ENCODE peak calls at places on chromosomes 12 and 14, in nine cellular contexts. L is HFFc6, F is left lung, C is esophagus squamous epithelium, R is fibroblast of pulmonary artery, M is thoracic aorta, B is hepatocyte, T is AG09309, G is right atrium auricular region. D is an unnamed sample.

GRCh38 chr12:104097954-104098353 is 33.6 kb downstream of the HCFC2 start:
- DNase-seq in C (no peak), M (no peak), R (no peak), F (no peak), G (no peak), B (no peak), T (no peak), L (no peak), D (no peak)

GRCh38 chr12:31353730-31354708 is 28.1 kb upstream of the SINHCAF start:
- DNase-seq in F (no peak), G (no peak), L (no peak), M (no peak), C (no peak), B (peak; percentile 22), R (no peak), T (no peak), D (no peak)

GRCh38 chr14:75254901-75255300 is 23.7 kb upstream of the FOS start:
- DNase-seq in L (no peak), T (no peak), B (peak; percentile 44), C (no peak), M (no peak), R (no peak), F (no peak), G (no peak), D (no peak)

GRCh38 chr14:35221462-35221861 is 70.7 kb upstream of the PSMA6 start:
- DNase-seq in T (no peak), C (no peak), F (no peak), M (no peak), L (no peak), R (no peak), B (no peak), G (no peak), D (no peak)

GRCh38 chr12:59699408-59700144 is 103.7 kb downstream of the SLC16A7 start:
- DNase-seq in L (peak; percentile 53), R (peak; percentile 87), B (peak; percentile 19), T (peak; percentile 78), G (no peak), M (no peak), F (no peak), C (no peak), D (no peak)

GRCh38 chr12:38919191-38919590 is 13.8 kb upstream of the CPNE8 start:
- DNase-seq in M (no peak), F (no peak), G (no peak), B (no peak), R (no peak), L (no peak), C (no peak), T (no peak), D (no peak)

GRCh38 chr14:93115069-93115919 is 431 bp downstream of the ITPK1 start:
- DNase-seq in T (no peak), B (peak; percentile 97), F (peak; percentile 92), C (peak; percentile 62), G (peak; percentile 77), M (peak; percentile 34), L (peak; percentile 78), R (peak; percentile 83), D (peak; percentile 87)

GRCh38 chr12:726281-727140 is 25.9 kb upstream of the WNK1 start:
- DNase-seq in L (no peak), C (no peak), M (no peak), B (peak; percentile 62), T (no peak), R (no peak), F (no peak), G (no peak), D (no peak)

GRCh38 chr14:39431416-39432178 is 636 bp downstream of the FBXO33 start:
- DNase-seq in R (peak; percentile 36), L (peak; percentile 37), B (peak; percentile 70), M (no peak), T (no peak), F (peak; percentile 64), C (no peak), G (peak; percentile 60), D (peak; percentile 66)

GRCh38 chr14:65287264-65288131 is 125.0 kb upstream of the FUT8 start:
- DNase-seq in G (no peak), C (no peak), T (no peak), B (no peak), M (no peak), F (no peak), L (no peak), R (no peak), D (no peak)

GRCh38 chr14:51072976-51073375 is 21.9 kb downstream of the TRIM9 start:
- DNase-seq in R (no peak), B (no peak), L (no peak), T (no peak), G (no peak), F (no peak), C (no peak), M (no peak), D (no peak)
- TF ChIP-seq CTCF in R (no peak), B (no peak), L (no peak), T (no peak), G (no peak), F (no peak), C (no peak), M (no peak), D (no peak)

DNA sequence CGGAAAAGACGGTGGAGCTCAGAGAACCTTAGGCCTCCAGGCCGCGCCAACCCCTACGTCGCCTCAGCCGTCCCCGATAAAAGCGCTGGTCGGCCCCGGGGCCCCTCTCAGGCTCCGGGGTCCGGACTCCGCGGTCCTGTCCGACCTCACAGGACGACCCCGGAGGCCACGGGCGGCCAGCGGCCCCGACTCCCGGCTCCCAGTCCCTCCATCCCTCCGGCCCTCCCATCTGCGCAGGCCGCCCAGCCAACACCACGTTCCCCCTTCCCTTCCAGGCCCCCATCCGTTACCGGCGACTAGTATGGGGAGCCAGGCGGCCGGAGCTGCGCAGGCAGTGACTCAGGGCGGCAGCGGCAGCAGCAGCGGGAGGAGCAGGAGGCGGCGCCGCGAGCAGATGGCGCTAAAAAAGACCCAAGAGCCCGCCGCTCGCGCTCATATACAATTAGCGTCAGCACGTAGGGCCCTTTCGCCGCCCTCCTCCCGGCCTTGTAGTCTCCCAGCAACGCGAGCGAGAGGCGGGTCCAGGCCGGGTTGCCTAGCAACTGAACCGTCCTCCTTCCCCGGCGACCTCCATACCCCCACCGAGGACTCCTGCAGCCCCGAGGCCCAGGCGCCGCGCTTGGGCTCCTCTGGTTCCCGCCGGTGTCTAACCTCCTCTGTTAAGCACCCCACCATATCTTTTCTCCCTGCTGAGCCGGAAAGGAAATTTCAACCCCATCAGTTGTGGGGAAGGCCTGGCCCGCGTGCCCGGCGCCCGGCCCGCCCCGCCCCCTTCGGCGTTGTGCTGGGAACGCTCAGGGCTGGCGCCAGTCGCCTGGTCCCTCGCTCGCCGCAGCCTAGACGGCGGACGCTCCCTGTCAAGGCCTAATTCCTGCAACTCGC is at the start of gene NAP1L1:
- DNase-seq in F (peak; percentile 99), L (peak; percentile 98), T (peak; percentile 93), R (peak; percentile 98), B (peak; percentile 98), M (peak; percentile 94), G (peak; percentile 97), C (peak; percentile 92), D (peak; percentile 95)
- TF ChIP-seq CTCF in F (no peak), L (no peak), T (no peak), R (no peak), B (no peak), M (no peak), G (no peak), C (no peak), D (no peak)

DNA sequence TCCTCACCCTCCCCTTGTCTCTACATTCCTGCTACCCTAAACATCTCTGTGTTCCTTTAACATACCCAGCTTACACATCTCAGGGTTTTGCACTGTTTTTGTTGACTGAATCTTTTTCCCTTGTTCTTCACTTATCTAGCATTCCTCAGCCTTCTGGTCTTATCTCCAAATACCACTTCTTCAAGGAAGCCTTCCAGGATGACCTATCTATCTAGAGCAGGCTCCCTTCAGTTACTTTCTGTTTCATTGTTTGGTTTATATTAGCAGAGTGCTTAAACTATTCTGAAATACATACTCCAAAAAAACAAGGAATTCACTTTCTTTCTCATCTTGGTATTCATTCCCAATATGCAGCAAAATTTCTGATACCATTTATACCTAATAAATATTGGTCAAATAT is 353.2 kb downstream of the NAV3 start:
- DNase-seq in R (no peak), B (no peak), C (no peak), T (no peak), F (no peak), L (no peak), M (no peak), G (no peak), D (no peak)
- TF ChIP-seq CTCF in R (no peak), B (no peak), C (no peak), T (no peak), F (no peak), L (no peak), M (no peak), G (no peak), D (no peak)

DNA sequence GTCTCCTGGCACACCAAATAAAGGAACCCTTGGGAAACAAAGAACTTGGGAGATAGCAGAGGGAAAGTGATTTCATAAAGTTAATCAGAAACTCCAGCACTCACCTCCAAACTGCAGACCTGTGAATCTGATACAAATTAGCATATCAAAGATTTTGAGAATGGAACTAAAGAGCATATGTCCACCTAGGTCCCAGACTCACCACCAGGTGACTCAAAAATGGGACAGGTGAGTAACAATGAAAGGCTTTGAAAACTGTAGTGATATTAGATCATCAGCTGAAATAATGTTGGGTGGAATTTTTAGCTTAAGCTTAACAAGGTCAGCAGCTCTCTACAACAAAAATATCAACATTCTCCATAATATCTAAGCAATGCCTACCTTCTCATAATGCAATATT is 214.8 kb downstream of the RERGL start:
- DNase-seq in L (no peak), C (no peak), R (no peak), B (no peak), G (no peak), F (no peak), T (no peak), M (no peak), D (no peak)
- TF ChIP-seq CTCF in L (no peak), C (no peak), R (no peak), B (peak; percentile 14), G (no peak), F (no peak), T (no peak), M (no peak), D (no peak)

GRCh38 chr12:18589316-18589715 is 148.5 kb downstream of the PLCZ1 start:
- DNase-seq in C (no peak), M (no peak), G (no peak), B (no peak), L (peak; percentile 25), T (no peak), R (peak; percentile 26), F (no peak), D (no peak)
- TF ChIP-seq CTCF in C (no peak), M (no peak), G (no peak), B (no peak), L (peak; percentile 63), T (peak; percentile 28), R (peak; percentile 37), F (no peak), D (no peak)

GRCh38 chr12:18888062-18888461 is 150.1 kb downstream of the CAPZA3 start:
- DNase-seq in G (no peak), C (no peak), F (no peak), T (no peak), L (no peak), B (no peak), M (no peak), R (no peak), D (no peak)

GRCh38 chr12:18887368-18887767 is 149.4 kb downstream of the CAPZA3 start:
- DNase-seq in L (no peak), B (no peak), G (no peak), F (no peak), R (no peak), C (no peak), T (no peak), M (no peak), D (no peak)

GRCh38 chr12:18886962-18887361 is 149.0 kb downstream of the CAPZA3 start:
- DNase-seq in L (no peak), C (no peak), M (no peak), T (no peak), F (no peak), G (no peak), R (peak; percentile 5), B (no peak), D (no peak)

GRCh38 chr12:18882690-18883089 is 144.8 kb downstream of the CAPZA3 start:
- DNase-seq in B (no peak), G (no peak), C (no peak), M (no peak), R (no peak), T (no peak), L (no peak), F (no peak), D (no peak)
- TF ChIP-seq CTCF in B (no peak), G (no peak), C (no peak), M (no peak), R (no peak), T (no peak), L (no peak), F (no peak), D (no peak)